ENCODE peak calls at places on chromosome 1, in six cellular contexts. F is HCT116, M is mammary epithelial cell, S is GM23248, Z is neuronal stem cell, O is neural progenitor cell. X is an unnamed sample.

GRCh38 chr1:87084247-87084836 is 169.9 kb downstream of the HS2ST1 start:
- DNase-seq in M (no peak), F (peak; percentile 6), Z (no peak), S (peak; percentile 64), O (peak; percentile 12), X (peak; percentile 85)

GRCh38 chr1:150516616-150517015 is 1.1 kb downstream of the FALEC start:
- DNase-seq in F (no peak), Z (no peak), O (no peak), M (no peak), S (no peak), X (no peak)

GRCh38 chr1:818611-819291 is 105.0 kb upstream of the SAMD11 start:
- DNase-seq in F (no peak), S (peak; percentile 45), M (no peak), Z (no peak), O (no peak), X (no peak)

GRCh38 chr1:210653771-210654170 is 325.1 kb downstream of the HHAT start:
- DNase-seq in F (peak; percentile 7), S (no peak), O (peak; percentile 9), M (peak; percentile 11), Z (peak; percentile 15), X (no peak)

GRCh38 chr1:158496379-158496778 is 24.4 kb downstream of the OR10R2 start:
- DNase-seq in M (peak; percentile 2), F (no peak), Z (no peak), O (peak; percentile 51), S (peak; percentile 4), X (no peak)

GRCh38 chr1:99707535-99708142 is 58.8 kb downstream of the FRRS1 start:
- DNase-seq in Z (peak; percentile 68), O (peak; percentile 77), S (peak; percentile 69), M (peak; percentile 38), F (peak; percentile 35), X (peak; percentile 84)

GRCh38 chr1:200724064-200724463 is 14.6 kb upstream of the CAMSAP2 start:
- DNase-seq in Z (no peak), S (peak; percentile 42), M (peak; percentile 70), F (no peak), O (no peak), X (no peak)

GRCh38 chr1:25530348-25531081 is 12.9 kb upstream of the LDLRAP1 start:
- DNase-seq in S (no peak), Z (no peak), O (no peak), M (no peak), F (no peak), X (no peak)

DNA sequence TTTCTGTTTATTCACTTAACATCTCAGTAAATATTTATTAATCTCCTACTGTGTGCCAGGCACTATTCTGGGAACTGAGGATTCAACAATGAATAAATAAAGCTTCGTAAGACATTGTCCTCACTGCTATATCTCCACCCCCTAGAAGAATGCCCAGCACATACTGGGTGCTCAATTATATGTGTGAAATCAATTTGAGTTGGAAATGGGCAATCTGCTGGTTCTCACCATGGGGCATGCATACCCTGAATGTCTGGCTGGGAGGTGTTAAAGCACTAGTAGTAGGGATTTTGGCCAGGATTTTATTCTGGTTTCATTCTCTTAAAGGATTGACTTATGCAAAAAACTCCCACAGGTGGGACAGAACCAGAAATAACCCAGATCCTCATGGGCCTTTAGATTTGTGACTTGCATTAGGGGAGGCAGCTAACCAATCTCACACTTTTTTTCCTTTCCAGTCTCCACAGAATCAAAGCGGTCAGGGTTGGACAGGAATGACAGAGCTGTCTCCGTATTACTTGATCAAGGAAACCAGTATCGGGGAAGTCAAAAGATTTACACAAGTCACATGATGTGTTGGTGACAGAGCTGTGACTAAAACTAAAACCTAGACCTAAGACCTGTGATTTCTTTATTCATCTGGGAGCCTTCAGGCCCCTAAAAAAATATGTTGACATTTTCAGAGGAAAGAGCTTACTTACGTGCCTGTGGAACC is 12.8 kb downstream of the GFI1 start:
- DNase-seq in O (no peak), Z (no peak), S (no peak), M (no peak), F (no peak), X (no peak)
- H3K9ac ChIP-seq in O (no peak overlapping the region), Z (no peak overlapping the region), S (no peak overlapping the region), M (no peak overlapping the region), F (no peak overlapping the region), X (no peak overlapping the region)

DNA sequence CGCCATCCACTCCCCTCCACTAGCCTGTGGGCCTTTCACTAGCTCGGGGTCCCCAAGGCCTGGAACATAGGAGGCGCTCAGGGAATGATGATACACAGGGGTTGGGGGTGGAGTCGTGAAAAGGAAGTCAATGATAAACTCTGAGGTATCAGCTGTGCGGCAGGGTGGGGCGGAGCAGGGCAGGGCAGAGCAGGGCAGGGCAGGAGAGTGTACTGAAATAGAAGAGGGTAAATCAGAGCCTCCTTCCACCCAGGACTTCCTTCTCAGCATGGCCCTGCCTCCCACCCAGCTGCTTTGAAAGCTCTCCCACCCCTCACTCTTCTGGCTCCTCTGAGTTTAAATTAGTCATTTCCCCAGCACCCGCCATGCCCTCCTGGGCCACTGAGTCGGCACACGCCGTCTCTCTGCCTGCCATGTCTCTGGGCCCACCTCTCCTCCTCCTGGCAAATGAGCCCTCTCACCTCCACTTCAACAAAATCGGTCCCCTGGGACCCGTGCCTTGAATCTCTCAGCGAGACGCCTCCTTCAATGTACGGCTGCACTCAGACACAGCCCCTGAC is 16.9 kb downstream of the CAPZB start:
- DNase-seq in M (no peak), O (no peak), Z (no peak), S (no peak), F (no peak), X (no peak)
- H3K4me1 ChIP-seq in M (peaks cover 22% of the 10 kb centered on the region), O (peaks cover 32% of the 10 kb centered on the region), Z (peaks cover 27% of the 10 kb centered on the region), S (peaks cover 45% of the 10 kb centered on the region), F (peaks cover 32% of the 10 kb centered on the region), X (peaks cover 46% of the 10 kb centered on the region)

GRCh38 chr1:168758503-168758902 is 29.5 kb upstream of the DPT start:
- DNase-seq in M (no peak), F (no peak), S (no peak), Z (no peak), O (no peak), X (no peak)
- H3K4me3 ChIP-seq in M (no peak overlapping the region), F (no peak overlapping the region), S (no peak overlapping the region), Z (no peak overlapping the region), O (no peak overlapping the region), X (no peak overlapping the region)

DNA sequence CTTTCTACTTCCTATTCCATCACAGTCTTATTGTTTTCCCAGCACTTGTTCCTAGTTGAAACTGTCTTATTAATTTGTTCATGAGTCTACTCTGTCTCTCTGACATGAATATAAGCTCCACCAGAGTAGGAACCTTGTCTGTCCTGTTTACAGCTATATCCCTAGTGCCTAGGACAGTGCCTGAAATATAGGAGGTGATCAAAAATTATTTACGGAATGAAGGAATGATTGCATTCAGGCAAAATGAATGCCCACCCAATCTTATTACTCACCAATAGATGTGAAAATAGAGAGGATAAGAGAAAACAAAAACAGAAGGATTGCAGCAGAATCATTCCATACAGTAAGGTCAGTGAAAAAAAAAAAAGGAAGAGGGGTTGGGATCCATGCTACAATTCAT is 1.1 kb downstream of the TXNDC12 start:
- DNase-seq in F (no peak), M (no peak), S (no peak), O (no peak), Z (no peak), X (no peak)
- H3K9ac ChIP-seq in F (peak overlapping the region; percentile 92), M (peak overlapping the region; percentile 75), S (peak overlapping the region; percentile 94), O (peak overlapping the region; percentile 72), Z (no peak overlapping the region), X (peak overlapping the region; percentile 94)

X was measured in adipocyte.